ENCODE peak calls at places on chromosomes 3 and 15, in seven cellular contexts. L, V, A, P, C, W and D are unnamed samples.

GRCh38 chr3:115347737-115348136 is 200.6 kb upstream of the ZBTB20 start:
- DNase-seq in L (no peak), V (no peak), A (no peak), P (no peak), C (no peak), W (no peak), D (no peak)

GRCh38 chr3:53185761-53186465 is 24.9 kb downstream of the PRKCD start:
- DNase-seq in L (no peak), V (peak), A (no peak), P (no peak), C (no peak), W (no peak), D (no peak)

GRCh38 chr15:33641069-33641468 is 327.2 kb upstream of the CHRM5 start:
- DNase-seq in L (no peak), V (no peak), A (no peak), P (no peak), C (no peak), W (no peak), D (no peak)

GRCh38 chr3:15982667-15983145 is 184.9 kb upstream of the ANKRD28 start:
- DNase-seq in L (no peak), V (no peak), A (no peak), P (peak), C (no peak), W (no peak), D (peak)

GRCh38 chr3:188338081-188338480 is 184.1 kb downstream of the LPP start:
- DNase-seq in L (no peak), V (no peak), A (no peak), P (no peak), C (no peak), W (no peak), D (peak)

GRCh38 chr3:66165679-66166078 is 55.1 kb upstream of the SLC25A26 start:
- DNase-seq in L (no peak), V (no peak), A (peak), P (no peak), C (no peak), W (no peak), D (no peak)

GRCh38 chr3:41888368-41889076 is 73.4 kb downstream of the ULK4 start:
- DNase-seq in L (no peak), V (no peak), A (no peak), P (no peak), C (no peak), W (no peak), D (no peak)

GRCh38 chr3:141728355-141728892 is 9.7 kb upstream of the RNF7 start:
- DNase-seq in L (no peak), V (no peak), A (no peak), P (no peak), C (no peak), W (no peak), D (no peak)

GRCh38 chr15:74843891-74844299 is 939 bp upstream of the ULK3 start:
- DNase-seq in L (no peak), V (no peak), A (peak), P (no peak), C (no peak), W (no peak), D (no peak)

GRCh38 chr15:39106913-39107312 is 474.0 kb upstream of the THBS1 start:
- DNase-seq in L (no peak), V (no peak), A (no peak), P (no peak), C (no peak), W (no peak), D (no peak)

GRCh38 chr3:141410408-141410807 is 42.1 kb downstream of the ZBTB38 start:
- DNase-seq in L (peak), V (no peak), A (peak), P (no peak), C (peak), W (no peak), D (peak)

DNA sequence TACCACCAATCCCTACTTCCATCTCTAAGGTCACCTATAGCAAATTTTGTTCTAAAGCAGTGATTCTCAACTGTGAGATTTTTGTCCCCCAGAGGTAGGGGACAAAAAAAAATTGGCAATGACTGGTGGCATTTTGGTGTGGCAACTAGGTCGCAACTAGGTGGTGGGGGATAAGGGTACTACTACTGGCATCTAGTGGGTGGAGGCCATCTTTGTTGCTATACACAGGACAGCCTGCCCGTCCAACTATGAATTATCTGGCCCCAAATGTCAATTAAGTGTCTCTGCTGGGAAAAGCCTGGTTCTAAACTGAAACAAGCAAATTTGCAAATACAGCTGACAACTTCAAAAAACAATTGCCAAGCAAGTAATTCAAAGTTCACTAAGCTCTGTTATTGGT is 1.4 kb downstream of the MTMR10 start:
- DNase-seq in L (no peak), V (no peak), A (no peak), P (no peak), C (no peak), W (no peak), D (no peak)
- TF ChIP-seq CTCF in L (no peak), V (no peak), A (no peak), P (no peak), C (no peak), W (no peak), D (no peak)

GRCh38 chr3:31724144-31724543 is 191.4 kb downstream of the STT3B start:
- DNase-seq in L (no peak), V (no peak), A (no peak), P (no peak), C (no peak), W (peak), D (no peak)

GRCh38 chr3:31725568-31725967 is 192.8 kb downstream of the STT3B start:
- DNase-seq in L (no peak), V (no peak), A (no peak), P (no peak), C (no peak), W (no peak), D (no peak)

GRCh38 chr3:31721709-31722108 is 189.0 kb downstream of the STT3B start:
- DNase-seq in L (no peak), V (no peak), A (no peak), P (no peak), C (no peak), W (no peak), D (no peak)

GRCh38 chr3:31725976-31726375 is 193.3 kb downstream of the STT3B start:
- DNase-seq in L (no peak), V (no peak), A (no peak), P (no peak), C (no peak), W (no peak), D (no peak)

GRCh38 chr3:31724681-31725080 is 192.0 kb downstream of the STT3B start:
- DNase-seq in L (no peak), V (no peak), A (peak), P (no peak), C (no peak), W (no peak), D (no peak)
- TF ChIP-seq CTCF in L (no peak), V (no peak), A (peak), P (no peak), C (peak), W (no peak), D (peak)

DNA sequence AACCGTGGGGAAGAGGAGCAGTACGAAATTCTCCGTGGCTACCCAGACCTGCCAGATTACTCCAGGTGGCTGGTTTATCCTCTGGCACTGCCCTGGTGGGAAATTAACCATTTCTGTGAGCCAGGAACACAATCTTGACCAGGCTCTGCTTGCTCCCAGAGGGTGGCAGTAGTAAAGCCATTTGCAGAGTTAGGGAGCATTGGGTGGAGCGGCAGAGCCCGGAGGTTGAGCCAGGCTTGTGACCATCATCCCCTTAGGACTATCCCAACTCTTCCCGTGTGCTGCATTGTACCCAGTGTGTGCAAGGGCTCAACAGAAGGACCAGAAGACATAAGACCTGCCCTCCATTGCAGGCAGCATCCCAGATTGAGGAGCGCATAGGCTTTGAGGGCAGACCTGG is 5.3 kb downstream of the KNG1 start:
- DNase-seq in L (no peak), V (no peak), A (peak), P (no peak), C (no peak), W (peak), D (peak)
- TF ChIP-seq CTCF in L (peak), V (no peak), A (peak), P (no peak), C (peak), W (no peak), D (peak)

DNA sequence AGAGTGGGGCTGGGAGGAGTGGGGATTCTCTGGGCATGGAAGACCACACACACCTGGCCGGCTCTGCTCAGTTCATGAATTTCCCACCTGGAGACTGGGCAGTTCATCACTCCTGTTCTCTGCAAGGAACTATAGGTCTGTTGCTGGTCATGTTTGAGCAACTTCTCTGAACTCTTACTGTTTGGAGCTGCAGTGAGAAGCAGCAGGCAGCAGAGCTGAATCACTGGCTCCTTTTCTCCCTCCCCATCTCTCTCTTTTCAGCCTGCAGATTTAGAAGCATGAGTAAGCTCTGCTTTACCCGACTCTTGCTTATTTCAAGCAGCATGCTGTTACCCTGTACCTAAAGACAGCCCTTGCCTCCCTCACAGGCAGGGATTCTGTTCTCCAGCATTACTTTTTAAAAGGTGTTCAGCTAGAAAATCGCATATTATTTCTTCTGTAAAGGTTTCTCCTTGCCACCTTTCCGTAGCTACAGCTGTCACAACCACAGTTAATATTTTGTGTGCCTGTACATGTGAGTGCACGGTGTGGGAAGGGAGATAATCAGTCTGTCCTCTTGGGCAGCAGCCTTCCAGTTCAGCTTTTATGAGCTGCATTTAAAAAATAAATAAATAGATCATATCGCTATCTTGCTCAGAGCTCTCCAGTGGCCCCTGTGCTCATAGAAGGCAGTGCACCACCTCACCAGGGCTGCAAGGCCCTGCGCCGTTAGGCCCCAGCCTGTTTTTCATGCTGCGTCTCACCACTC is 131.6 kb downstream of the CHCHD6 start:
- DNase-seq in L (no peak), V (no peak), A (peak), P (no peak), C (peak), W (no peak), D (peak)
- TF ChIP-seq CTCF in L (no peak), V (no peak), A (peak), P (no peak), C (peak), W (no peak), D (peak)

GRCh38 chr15:65132841-65133549 is 613 bp downstream of the PDCD7 start:
- DNase-seq in L (peak), V (peak), A (peak), P (no peak), C (no peak), W (peak), D (peak)
- TF ChIP-seq CTCF in L (no peak), V (no peak), A (no peak), P (no peak), C (peak), W (no peak), D (no peak)

GRCh38 chr15:77630956-77631789 is 1.5 kb downstream of the LINGO1 start:
- DNase-seq in L (peak), V (no peak), A (no peak), P (no peak), C (no peak), W (peak), D (no peak)
- TF ChIP-seq CTCF in L (no peak), V (no peak), A (no peak), P (no peak), C (peak), W (no peak), D (peak)

DNA sequence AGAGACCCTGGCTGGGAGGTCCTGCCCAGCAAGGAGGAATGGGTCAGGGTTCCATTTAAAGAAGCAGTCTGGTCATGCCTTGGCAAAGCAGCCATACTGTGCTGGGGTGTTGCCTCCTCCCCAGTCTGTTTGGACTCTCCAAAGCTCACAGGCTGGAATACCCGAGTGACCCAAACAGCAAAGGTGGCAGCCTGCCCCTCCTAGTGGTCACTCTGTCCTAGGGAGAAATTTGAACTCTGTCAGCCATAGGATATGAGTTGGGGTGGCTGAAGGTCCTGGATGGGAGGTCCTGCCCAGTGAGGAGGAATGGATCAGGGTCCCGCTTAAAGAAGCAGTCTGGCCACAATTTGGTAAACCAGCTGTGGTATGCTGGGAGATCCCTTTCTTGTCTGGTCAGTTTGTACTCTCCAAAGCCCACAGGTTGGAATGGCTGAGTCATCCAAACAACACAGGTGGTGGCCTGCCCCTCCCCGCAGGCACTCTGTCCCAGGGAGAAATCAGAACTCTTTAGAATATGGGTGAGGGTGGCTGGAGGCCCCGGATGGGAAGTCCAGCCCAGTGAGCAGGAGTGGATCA is 45.0 kb downstream of the CCR1 start:
- DNase-seq in L (no peak), V (no peak), A (no peak), P (no peak), C (no peak), W (no peak), D (no peak)
- TF ChIP-seq CTCF in L (no peak), V (no peak), A (peak), P (no peak), C (no peak), W (no peak), D (peak)